ENCODE peak calls at places on chromosomes 11 and 22, in four cellular contexts. One of them, this sample, is unnamed. For H3K79me2, the result is how much of the 10 kb centered on the place peaks cover.

GRCh38 chr11:117600261-117600783 is 196.7 kb downstream of the DSCAML1 start:
- DNase-seq in H9: peak
- DNase-seq in H1: no peak
- DNase-seq in trophoblast cell: no peak
- DNase-seq in this sample: peak

GRCh38 chr11:70169136-70169535 is 34.0 kb upstream of the FADD start:
- DNase-seq in H9: no peak
- DNase-seq in H1: no peak
- DNase-seq in trophoblast cell: no peak
- DNase-seq in this sample: no peak

GRCh38 chr22:28139993-28140392 is 220.9 kb upstream of the PITPNB start:
- DNase-seq in H9: no peak
- DNase-seq in H1: no peak
- DNase-seq in trophoblast cell: peak
- DNase-seq in this sample: no peak

GRCh38 chr11:122307480-122308085 is 191.6 kb upstream of the BLID start:
- DNase-seq in H9: no peak
- DNase-seq in H1: no peak
- DNase-seq in trophoblast cell: no peak
- DNase-seq in this sample: no peak

GRCh38 chr22:26481694-26482093 is 1.9 kb downstream of the HPS4 start:
- DNase-seq in H9: no peak
- DNase-seq in H1: no peak
- DNase-seq in trophoblast cell: no peak
- DNase-seq in this sample: no peak

GRCh38 chr22:33652596-33652995 is 267.7 kb downstream of the LARGE1 start:
- DNase-seq in H9: no peak
- DNase-seq in H1: no peak
- DNase-seq in trophoblast cell: peak
- DNase-seq in this sample: peak

GRCh38 chr22:19242699-19243098 is 48.8 kb downstream of the CLTCL1 start:
- DNase-seq in H9: no peak
- DNase-seq in H1: no peak
- DNase-seq in trophoblast cell: no peak
- DNase-seq in this sample: no peak

GRCh38 chr11:66849501-66850234 is 6.4 kb downstream of the RCE1 start:
- DNase-seq in H9: no peak
- DNase-seq in H1: no peak
- DNase-seq in trophoblast cell: no peak
- DNase-seq in this sample: no peak

GRCh38 chr11:69009441-69010211 is 3.4 kb downstream of the MRGPRF start:
- DNase-seq in H9: no peak
- DNase-seq in H1: no peak
- DNase-seq in trophoblast cell: no peak
- DNase-seq in this sample: no peak

GRCh38 chr11:68127791-68128681 is 6.8 kb upstream of the CHKA start:
- DNase-seq in H9: peak
- DNase-seq in H1: peak
- DNase-seq in trophoblast cell: peak
- DNase-seq in this sample: peak

GRCh38 chr11:72821920-72822799 is 7.9 kb downstream of the ATG16L2 start:
- DNase-seq in H9: peak
- DNase-seq in H1: peak
- DNase-seq in trophoblast cell: peak
- DNase-seq in this sample: peak

GRCh38 chr11:94525933-94526332 is 13.7 kb downstream of the C11orf97 start:
- DNase-seq in H9: no peak
- DNase-seq in H1: no peak
- DNase-seq in trophoblast cell: no peak
- DNase-seq in this sample: no peak

GRCh38 chr11:116742104-116742503 is 30.7 kb downstream of the BUD13 start:
- DNase-seq in H9: no peak
- DNase-seq in H1: no peak
- DNase-seq in trophoblast cell: no peak
- DNase-seq in this sample: peak

GRCh38 chr22:29136715-29137700 is 64.2 kb downstream of the KREMEN1 start:
- DNase-seq in H9: no peak
- DNase-seq in H1: no peak
- DNase-seq in trophoblast cell: no peak
- DNase-seq in this sample: no peak

GRCh38 chr11:6505577-6506240 is 8.6 kb downstream of the DNHD1 start:
- DNase-seq in H9: no peak
- DNase-seq in H1: no peak
- DNase-seq in trophoblast cell: peak
- DNase-seq in this sample: peak

GRCh38 chr22:30191049-30191701 is 55.4 kb downstream of the LIF start:
- DNase-seq in H9: no peak
- DNase-seq in H1: no peak
- DNase-seq in trophoblast cell: no peak
- DNase-seq in this sample: no peak

GRCh38 chr11:3218483-3219280 is at the start of gene MRGPRG:
- DNase-seq in H9: peak
- DNase-seq in H1: peak
- DNase-seq in trophoblast cell: no peak
- DNase-seq in this sample: no peak
- H2BK5ac ChIP-seq in H9: no peak
- H2BK5ac ChIP-seq in H1: peak
- H2BK5ac ChIP-seq in trophoblast cell: no peak
- H2BK5ac ChIP-seq in this sample: no peak

GRCh38 chr22:40240671-40241070 is 62.9 kb downstream of the TNRC6B start:
- DNase-seq in H9: peak
- DNase-seq in H1: no peak
- DNase-seq in trophoblast cell: no peak
- DNase-seq in this sample: no peak

GRCh38 chr22:40247976-40248375 is 70.3 kb downstream of the TNRC6B start:
- DNase-seq in H9: no peak
- DNase-seq in H1: no peak
- DNase-seq in trophoblast cell: no peak
- DNase-seq in this sample: no peak

GRCh38 chr22:40241200-40241763 is 63.6 kb downstream of the TNRC6B start:
- DNase-seq in H9: peak
- DNase-seq in H1: no peak
- DNase-seq in trophoblast cell: no peak
- DNase-seq in this sample: no peak

GRCh38 chr22:40243891-40244290 is 66.2 kb downstream of the TNRC6B start:
- DNase-seq in H9: no peak
- DNase-seq in H1: no peak
- DNase-seq in trophoblast cell: no peak
- DNase-seq in this sample: no peak

GRCh38 chr22:40244586-40244985 is 66.9 kb downstream of the TNRC6B start:
- DNase-seq in H9: no peak
- DNase-seq in H1: no peak
- DNase-seq in trophoblast cell: no peak
- DNase-seq in this sample: no peak
- H3K79me2 ChIP-seq in H9: under half
- H3K79me2 ChIP-seq in H1: half or more
- H3K79me2 ChIP-seq in trophoblast cell: under half
- H3K79me2 ChIP-seq in this sample: under half

DNA sequence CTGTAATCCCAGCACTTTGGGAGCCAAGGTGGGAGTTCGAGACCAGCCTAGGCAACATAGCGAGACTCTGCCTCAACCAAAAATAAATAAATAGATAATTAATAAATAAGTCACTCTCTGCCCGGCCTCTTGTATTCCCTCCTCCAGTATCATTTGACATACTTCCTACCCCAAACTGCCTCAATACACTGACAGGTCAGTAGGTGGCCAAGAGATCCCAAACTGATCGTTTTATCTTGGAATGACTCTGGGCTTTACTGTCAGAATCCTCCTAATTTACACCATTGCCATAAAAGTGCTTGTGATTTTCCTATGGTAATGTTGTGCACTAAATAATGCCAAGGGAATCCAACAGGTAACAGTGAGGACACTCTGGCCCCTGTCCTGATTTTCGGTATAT is 94.2 kb downstream of the PDHX start:
- DNase-seq in H9: no peak
- DNase-seq in H1: no peak
- DNase-seq in trophoblast cell: no peak
- DNase-seq in this sample: peak
- H2BK5ac ChIP-seq in H9: no peak
- H2BK5ac ChIP-seq in H1: no peak
- H2BK5ac ChIP-seq in trophoblast cell: no peak
- H2BK5ac ChIP-seq in this sample: no peak

GRCh38 chr11:59770324-59770723 is 15.1 kb downstream of the STX3 start:
- DNase-seq in H9: no peak
- DNase-seq in H1: no peak
- DNase-seq in trophoblast cell: no peak
- DNase-seq in this sample: no peak
- H3K79me2 ChIP-seq in H9: under half
- H3K79me2 ChIP-seq in H1: half or more
- H3K79me2 ChIP-seq in trophoblast cell: under half
- H3K79me2 ChIP-seq in this sample: under half

GRCh38 chr11:50044647-50045046 is 12.0 kb downstream of the OR4C45 start:
- DNase-seq in H9: no peak
- DNase-seq in H1: no peak
- DNase-seq in trophoblast cell: no peak
- DNase-seq in this sample: no peak
- H2BK5ac ChIP-seq in H9: no peak
- H2BK5ac ChIP-seq in H1: no peak
- H2BK5ac ChIP-seq in trophoblast cell: no peak
- H2BK5ac ChIP-seq in this sample: no peak

GRCh38 chr22:21839765-21840140 is 27.7 kb downstream of the MAPK1 start:
- DNase-seq in H9: no peak
- DNase-seq in H1: no peak
- DNase-seq in trophoblast cell: no peak
- DNase-seq in this sample: no peak
- H3K79me2 ChIP-seq in H9: under half
- H3K79me2 ChIP-seq in H1: half or more
- H3K79me2 ChIP-seq in trophoblast cell: under half
- H3K79me2 ChIP-seq in this sample: under half

GRCh38 chr11:132062541-132062940 is 692.1 kb downstream of the NTM start:
- DNase-seq in H9: no peak
- DNase-seq in H1: no peak
- DNase-seq in trophoblast cell: no peak
- DNase-seq in this sample: no peak

GRCh38 chr11:132058211-132058772 is 687.9 kb downstream of the NTM start:
- DNase-seq in H9: no peak
- DNase-seq in H1: no peak
- DNase-seq in trophoblast cell: no peak
- DNase-seq in this sample: peak

GRCh38 chr11:132064987-132065620 is 694.7 kb downstream of the NTM start:
- DNase-seq in H9: no peak
- DNase-seq in H1: no peak
- DNase-seq in trophoblast cell: peak
- DNase-seq in this sample: no peak

GRCh38 chr11:132060546-132060945 is 690.1 kb downstream of the NTM start:
- DNase-seq in H9: no peak
- DNase-seq in H1: no peak
- DNase-seq in trophoblast cell: no peak
- DNase-seq in this sample: no peak

GRCh38 chr11:132062031-132062430 is 691.6 kb downstream of the NTM start:
- DNase-seq in H9: no peak
- DNase-seq in H1: no peak
- DNase-seq in trophoblast cell: no peak
- DNase-seq in this sample: no peak
- H2BK5ac ChIP-seq in H9: no peak
- H2BK5ac ChIP-seq in H1: no peak
- H2BK5ac ChIP-seq in trophoblast cell: no peak
- H2BK5ac ChIP-seq in this sample: no peak

GRCh38 chr11:118922745-118923627 is 2.7 kb downstream of the BCL9L start:
- DNase-seq in H9: peak
- DNase-seq in H1: peak
- DNase-seq in trophoblast cell: no peak
- DNase-seq in this sample: no peak
- H3K79me2 ChIP-seq in H9: under half
- H3K79me2 ChIP-seq in H1: half or more
- H3K79me2 ChIP-seq in trophoblast cell: half or more
- H3K79me2 ChIP-seq in this sample: half or more

DNA sequence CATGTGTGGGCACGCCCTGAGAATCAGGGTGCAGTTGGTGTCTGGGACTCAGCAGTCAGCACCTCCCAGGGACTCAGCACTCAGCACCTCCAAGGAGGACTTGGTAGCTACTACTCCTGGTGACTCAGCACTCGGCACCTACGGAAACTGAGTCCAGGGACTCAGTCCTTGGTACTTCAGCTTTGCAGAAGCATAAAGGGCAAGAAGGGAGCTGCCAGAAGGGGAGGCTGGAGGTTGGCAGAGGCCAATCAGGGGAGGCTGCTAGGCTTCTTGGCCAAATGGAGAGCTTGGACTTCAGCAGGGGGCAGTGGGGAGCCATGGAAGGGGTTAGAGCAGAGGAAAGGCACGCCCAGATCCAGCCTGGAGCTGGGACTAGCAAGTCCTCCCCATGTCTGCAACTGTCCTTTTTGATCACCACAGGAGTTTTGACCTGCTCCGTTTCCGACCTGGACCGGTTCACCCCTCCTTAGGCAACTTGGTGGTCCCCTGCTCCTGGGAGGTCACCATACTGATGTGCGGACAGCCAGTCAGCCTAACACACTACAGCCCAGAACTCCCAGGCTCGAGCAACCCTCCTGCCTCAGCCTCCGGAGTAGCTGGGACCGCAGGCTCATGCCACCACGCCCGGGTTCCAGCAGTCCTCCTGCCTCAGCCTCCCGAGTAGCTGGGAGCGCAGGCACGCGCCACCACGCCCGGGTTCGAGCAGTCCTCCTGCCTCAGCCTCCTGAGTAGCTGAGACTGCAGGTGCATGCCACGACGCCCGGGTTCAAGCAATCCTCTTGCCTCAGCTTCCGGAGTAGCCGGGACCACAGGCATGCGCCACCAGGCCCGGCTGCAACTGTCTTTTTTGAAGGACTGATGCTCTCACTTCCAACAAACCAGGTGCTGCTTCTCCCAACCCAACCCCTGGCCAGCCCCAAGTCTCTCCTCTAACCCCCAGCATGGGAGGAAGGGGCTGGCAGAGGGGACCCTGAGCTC is 1.5 kb downstream of the ANO9 start:
- DNase-seq in H9: no peak
- DNase-seq in H1: no peak
- DNase-seq in trophoblast cell: no peak
- DNase-seq in this sample: peak
- H2BK5ac ChIP-seq in H9: no peak
- H2BK5ac ChIP-seq in H1: no peak
- H2BK5ac ChIP-seq in trophoblast cell: no peak
- H2BK5ac ChIP-seq in this sample: no peak